ENCODE peak calls at places on chromosome 12, in seven cellular contexts. K is gastrocnemius medialis, E is lower leg skin, M is NB4, S is upper lobe of left lung, A is heart left ventricle, R is uterus. C is an unnamed sample.

GRCh38 chr12:13387074-13387473 is 190.5 kb downstream of the EMP1 start:
- DNase-seq in M (no peak), E (no peak), S (no peak), K (no peak), R (no peak), A (no peak), C (no peak)

GRCh38 chr12:132525833-132526455 is 36.0 kb downstream of the FBRSL1 start:
- DNase-seq in A (no peak), R (no peak), E (no peak), M (no peak), K (no peak), S (no peak), C (no peak)

GRCh38 chr12:82691513-82691912 is 4.8 kb downstream of the TMTC2 start:
- DNase-seq in M (no peak), R (no peak), A (no peak), E (no peak), K (no peak), S (no peak), C (no peak)

GRCh38 chr12:99277988-99278387 is 369.6 kb upstream of the GARIN6 start:
- DNase-seq in A (no peak), R (no peak), S (no peak), E (no peak), K (no peak), M (no peak), C (no peak)

GRCh38 chr12:1533205-1533601 is 61.2 kb downstream of the FBXL14 start:
- DNase-seq in K (no peak), R (no peak), E (no peak), S (no peak), A (no peak), M (peak), C (no peak)

GRCh38 chr12:124379938-124380754 is 85.3 kb downstream of the RFLNA start:
- DNase-seq in S (peak), E (peak), R (peak), K (no peak), A (peak), M (peak), C (peak)

GRCh38 chr12:29050503-29050902 is 98.6 kb upstream of the FAR2 start:
- DNase-seq in R (no peak), A (no peak), S (no peak), M (peak), K (no peak), E (no peak), C (no peak)

GRCh38 chr12:49489720-49490119 is 49.1 kb upstream of the KCNH3 start:
- DNase-seq in E (no peak), M (no peak), K (no peak), R (no peak), S (no peak), A (no peak), C (no peak)

GRCh38 chr12:42109031-42109430 is 35.6 kb downstream of the GXYLT1 start:
- DNase-seq in R (no peak), M (no peak), K (no peak), E (no peak), S (no peak), A (no peak), C (no peak)

GRCh38 chr12:69502342-69503081 is 32.3 kb downstream of the FRS2 start:
- DNase-seq in S (no peak), E (no peak), A (no peak), M (no peak), R (no peak), K (no peak), C (no peak)

GRCh38 chr12:130280226-130280625 is 57.5 kb upstream of the PIWIL1 start:
- DNase-seq in K (no peak), A (no peak), M (no peak), S (no peak), R (no peak), E (no peak), C (no peak)

GRCh38 chr12:130286741-130287140 is 50.9 kb upstream of the PIWIL1 start:
- DNase-seq in A (no peak), S (no peak), E (no peak), K (no peak), M (no peak), R (no peak), C (no peak)

GRCh38 chr12:130286041-130286440 is 51.6 kb upstream of the PIWIL1 start:
- DNase-seq in A (no peak), S (no peak), E (no peak), R (no peak), K (no peak), M (peak), C (no peak)

GRCh38 chr12:130281157-130281799 is 56.4 kb upstream of the PIWIL1 start:
- DNase-seq in A (no peak), R (no peak), K (no peak), E (no peak), M (peak), S (no peak), C (peak)
- TF ChIP-seq CTCF in A (peak), R (peak), K (peak), E (no peak), M (peak), S (peak), C (peak)

DNA sequence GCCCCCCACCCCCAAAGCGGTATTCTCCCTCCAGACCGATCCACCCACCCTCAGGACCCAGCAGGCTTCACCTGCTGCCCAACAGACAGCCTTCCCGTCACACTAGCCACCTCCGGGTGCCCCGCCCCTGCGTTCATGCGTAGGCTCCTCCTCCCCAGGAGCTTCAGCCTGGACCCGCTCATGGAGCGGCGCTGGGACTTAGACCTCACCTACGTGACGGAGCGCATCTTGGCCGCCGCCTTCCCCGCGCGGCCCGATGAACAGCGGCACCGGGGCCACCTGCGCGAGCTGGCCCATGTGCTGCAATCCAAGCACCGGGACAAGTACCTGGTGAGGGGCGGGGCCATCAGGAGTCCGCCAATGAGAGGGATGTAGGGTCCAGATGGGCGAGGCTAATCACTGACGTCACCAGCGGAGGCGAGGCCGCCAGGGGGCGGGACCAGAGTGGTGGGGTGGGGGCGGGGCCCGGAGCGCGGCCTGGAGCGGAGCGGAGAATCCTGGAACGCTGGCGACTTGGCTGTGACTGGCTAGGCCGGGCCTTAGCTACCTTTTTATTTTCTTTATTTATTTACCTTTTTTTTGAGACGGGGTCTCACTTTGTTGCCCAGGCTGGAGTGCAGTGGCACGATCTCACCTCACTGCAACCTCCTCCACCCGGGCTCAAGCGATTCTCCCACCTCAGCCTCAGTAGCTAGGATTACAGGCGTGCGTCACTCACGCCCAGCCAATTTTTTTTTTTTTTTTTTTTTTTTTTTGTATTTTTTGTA is 4.4 kb downstream of the TNS2 start:
- DNase-seq in M (peak), A (peak), R (peak), S (peak), E (peak), K (peak), C (peak)
- TF ChIP-seq POLR2A in M (no peak), A (no peak), R (peak), S (no peak), E (no peak), K (peak), C (peak)

DNA sequence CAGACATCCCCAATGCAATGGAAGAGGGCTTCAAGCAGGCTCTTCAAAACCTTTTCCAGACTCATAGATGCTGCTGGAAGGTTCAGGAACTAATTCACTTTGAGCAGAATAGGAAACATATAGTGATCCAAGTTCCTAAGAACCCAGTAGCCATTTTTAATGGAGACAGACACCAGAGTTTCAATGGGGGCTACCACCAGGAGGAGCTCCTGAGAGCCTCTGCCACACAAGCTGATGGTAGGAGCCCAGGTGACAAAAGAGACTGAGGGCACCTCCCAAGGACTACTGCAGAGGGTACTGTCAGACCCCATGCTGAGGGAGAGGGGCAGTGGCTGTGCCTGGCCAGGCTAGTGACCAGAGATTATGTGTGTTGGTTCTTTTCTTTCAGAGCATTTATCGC is 45.9 kb downstream of the IFNG start:
- DNase-seq in S (no peak), A (no peak), R (no peak), E (no peak), M (peak), K (no peak), C (peak)
- TF ChIP-seq CTCF in S (no peak), A (no peak), R (no peak), E (no peak), M (peak), K (no peak), C (no peak)

DNA sequence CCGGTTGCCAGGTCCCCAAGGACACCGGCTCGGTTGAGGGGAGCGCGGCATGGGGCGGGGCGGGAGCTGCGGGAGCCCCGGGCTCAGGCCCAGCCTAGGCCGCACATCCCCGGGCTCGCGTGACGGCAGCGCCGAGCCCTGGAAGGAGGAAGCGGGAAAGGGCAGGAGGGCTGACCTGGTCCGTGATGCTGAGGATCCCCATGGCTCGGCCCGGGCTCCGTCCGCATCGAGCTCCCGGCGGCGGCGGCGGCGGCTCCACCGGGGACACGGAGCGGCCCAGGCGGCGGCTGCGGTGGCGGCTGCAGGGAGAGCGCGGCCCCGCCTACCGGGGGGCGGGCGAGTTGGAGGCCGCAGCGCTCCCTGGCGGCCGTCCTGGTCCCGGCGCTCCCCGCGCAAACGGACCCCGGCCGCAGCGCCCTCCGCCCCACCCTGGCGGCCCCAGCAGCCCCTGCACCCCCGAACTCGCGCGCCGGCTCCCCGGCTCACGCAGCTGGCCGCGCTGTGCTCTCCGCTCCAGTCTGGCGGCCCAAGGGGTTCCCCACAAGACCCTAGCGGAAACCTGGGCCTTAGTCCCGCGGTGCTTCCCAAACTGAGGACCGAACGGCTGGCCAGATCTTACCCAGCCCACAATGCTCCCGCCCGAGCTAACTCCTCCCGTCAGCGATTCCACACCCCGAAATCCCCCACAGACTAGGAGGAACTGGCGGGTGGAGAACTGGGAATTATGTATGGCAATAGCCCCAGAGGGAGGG is at the start of gene ANKRD52:
- DNase-seq in K (peak), A (peak), E (peak), M (peak), R (peak), S (peak), C (peak)
- TF ChIP-seq POLR2A in K (peak), A (peak), E (no peak), M (peak), R (peak), S (no peak), C (no peak)

GRCh38 chr12:130858084-130858483 is 13.8 kb upstream of the RAN start:
- DNase-seq in S (no peak), K (no peak), M (no peak), A (no peak), R (no peak), E (no peak), C (no peak)
- TF ChIP-seq CTCF in S (no peak), K (no peak), M (no peak), A (no peak), R (no peak), E (no peak), C (no peak)

DNA sequence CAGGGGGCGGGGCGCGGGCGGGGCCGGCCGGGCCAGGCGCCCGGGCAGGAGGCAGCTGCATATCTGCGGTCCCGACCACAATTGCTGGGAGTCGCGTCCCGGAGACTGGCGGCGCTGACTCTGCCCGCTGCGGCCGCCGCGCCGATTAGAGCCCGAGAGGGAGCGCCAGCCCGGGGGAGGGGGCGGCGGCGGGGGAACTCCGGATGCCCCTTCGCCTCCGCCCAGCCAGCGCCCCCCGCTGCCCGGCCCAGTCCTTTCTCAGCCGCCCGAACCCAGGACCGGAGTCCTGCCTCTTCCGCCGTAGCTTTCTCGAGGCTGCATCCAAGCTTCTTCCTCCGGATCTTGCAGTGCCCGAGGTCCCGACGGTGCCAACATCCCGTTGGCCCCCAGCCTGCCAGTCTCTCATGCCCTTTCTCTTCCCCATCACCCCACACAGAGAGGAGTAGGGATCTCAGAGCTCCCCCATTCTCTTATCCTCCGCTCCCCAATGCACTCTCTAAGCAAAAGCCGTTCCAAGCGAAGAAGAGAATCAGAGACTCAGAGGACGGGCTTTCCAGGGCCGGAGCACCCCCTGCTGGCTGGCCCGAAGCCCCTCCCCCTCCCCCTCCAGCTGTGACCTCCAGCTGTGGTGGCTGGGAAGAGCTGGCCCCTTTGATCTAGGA is 8.8 kb upstream of the SP7 start:
- DNase-seq in S (peak), K (peak), M (peak), R (peak), A (peak), E (peak), C (peak)
- TF ChIP-seq POLR2A in S (no peak), K (peak), M (no peak), R (peak), A (peak), E (no peak), C (peak)

GRCh38 chr12:77213316-77213715 is 147.9 kb upstream of the E2F7 start:
- DNase-seq in E (no peak), M (no peak), A (peak), K (no peak), R (peak), S (no peak), C (peak)

GRCh38 chr12:77214136-77214535 is 148.8 kb upstream of the E2F7 start:
- DNase-seq in S (no peak), M (no peak), E (no peak), R (no peak), A (no peak), K (no peak), C (no peak)

DNA sequence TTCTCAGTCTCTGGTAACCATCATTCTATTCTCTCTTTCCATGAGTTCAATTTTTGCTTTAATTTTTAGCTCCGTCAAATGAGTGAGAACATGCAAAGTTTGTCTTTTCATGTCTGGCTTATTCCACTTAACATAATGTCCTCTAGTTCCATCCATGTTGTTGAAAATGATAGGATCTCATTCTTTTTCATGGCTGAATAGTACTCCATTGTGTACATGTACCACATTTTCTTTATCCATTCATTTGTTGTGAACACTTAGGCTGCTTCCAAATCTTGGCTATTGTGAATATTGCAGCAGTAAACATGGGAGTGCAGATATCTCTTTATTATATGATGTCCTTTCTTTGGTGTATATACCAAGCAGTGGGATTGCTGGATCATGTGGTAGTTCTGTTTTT is 145.4 kb upstream of the E2F7 start:
- DNase-seq in R (no peak), M (no peak), K (no peak), A (no peak), E (no peak), S (no peak), C (no peak)
- TF ChIP-seq CTCF in R (no peak), M (no peak), K (no peak), A (no peak), E (no peak), S (no peak), C (no peak)

C was measured in transverse colon.